ENCODE peak calls at places on chromosomes 5 and 9, in ten cellular contexts. W is naive thymus-derived CD8-positive, alpha-beta T cell; M is EH; X is KBM-7; L is HEK293T; Z is osteocyte; U is Right ventricle myocardium superior; E is posterior cingulate gyrus; V is left ventricle myocardium inferior; G is HS-27A. O is an unnamed sample.

GRCh38 chr5:669842-670395 is 23.2 kb downstream of the TPPP start:
- DNase-seq in U (peak; percentile 42), V (no peak), X (no peak), G (no peak), M (no peak), E (no peak), W (no peak), L (no peak), Z (no peak), O (no peak)

GRCh38 chr5:78361226-78361993 is 993 bp downstream of the SCAMP1 start:
- DNase-seq in L (peak; percentile 39), G (peak; percentile 5), Z (no peak), U (peak; percentile 46), E (no peak), W (no peak), V (peak; percentile 28), M (peak; percentile 62), X (peak; percentile 81), O (peak; percentile 28)

GRCh38 chr5:175542232-175542965 is 64.0 kb downstream of the SFXN1 start:
- DNase-seq in U (no peak), M (no peak), L (no peak), Z (no peak), E (no peak), X (peak; percentile 52), W (no peak), G (no peak), V (no peak), O (no peak)

GRCh38 chr5:124195416-124195815 is 551.0 kb downstream of the ZNF608 start:
- DNase-seq in E (no peak), U (no peak), Z (no peak), M (no peak), V (no peak), X (no peak), W (no peak), L (no peak), G (no peak), O (no peak)

GRCh38 chr9:79021084-79021483 is 550.7 kb upstream of the TLE4 start:
- DNase-seq in E (no peak), L (no peak), V (no peak), X (no peak), U (no peak), W (no peak), Z (no peak), G (no peak), M (no peak), O (no peak)

GRCh38 chr5:95261369-95262175 is 23.3 kb downstream of the MCTP1 start:
- DNase-seq in L (peak; percentile 27), M (peak; percentile 41), G (no peak), W (no peak), U (no peak), V (no peak), E (no peak), Z (no peak), X (peak; percentile 66), O (no peak)

GRCh38 chr5:132767150-132767549 is 9.9 kb downstream of the SEPTIN8 start:
- DNase-seq in V (no peak), U (no peak), Z (no peak), X (no peak), E (no peak), M (peak; percentile 27), W (no peak), G (no peak), L (no peak), O (no peak)

GRCh38 chr5:151420127-151420526 is 27.3 kb upstream of the SLC36A1 start:
- DNase-seq in X (no peak), V (no peak), E (no peak), Z (no peak), G (no peak), M (no peak), W (no peak), L (no peak), U (no peak), O (no peak)

GRCh38 chr9:76218868-76219462 is 175.3 kb downstream of the RFK start:
- DNase-seq in L (no peak), E (no peak), Z (no peak), G (no peak), U (no peak), M (peak; percentile 34), W (no peak), V (no peak), X (no peak), O (no peak)

GRCh38 chr5:54722846-54723433 is 205.4 kb downstream of the SNX18 start:
- DNase-seq in G (no peak), V (no peak), Z (no peak), M (peak; percentile 86), X (no peak), L (no peak), W (no peak), E (no peak), U (no peak), O (no peak)

GRCh38 chr5:96049398-96050272 is 88.0 kb upstream of the ELL2 start:
- DNase-seq in G (no peak), M (peak; percentile 95), E (no peak), W (no peak), V (no peak), U (no peak), X (no peak), L (no peak), Z (no peak), O (no peak)

GRCh38 chr9:37972346-37972745 is 68.4 kb upstream of the SLC25A51 start:
- DNase-seq in V (no peak), X (no peak), E (no peak), U (no peak), M (peak; percentile 22), G (no peak), L (no peak), Z (no peak), W (no peak), O (no peak)

GRCh38 chr9:132946624-132947295 is 2.3 kb upstream of the TSC1 start:
- DNase-seq in G (no peak), U (no peak), E (no peak), X (no peak), Z (no peak), V (no peak), L (no peak), M (peak; percentile 83), W (no peak), O (no peak)

GRCh38 chr5:61151893-61152292 is 10.4 kb downstream of the SMIM15 start:
- DNase-seq in G (no peak), L (no peak), E (no peak), V (no peak), X (no peak), U (no peak), Z (no peak), M (no peak), W (no peak), O (no peak)

GRCh38 chr9:589723-590122 is 251.8 kb upstream of the DMRT1 start:
- DNase-seq in G (no peak), Z (no peak), X (peak; percentile 56), E (no peak), V (no peak), M (peak; percentile 56), L (no peak), U (no peak), W (no peak), O (no peak)

GRCh38 chr9:77475641-77476473 is 172.3 kb downstream of the GNA14 start:
- DNase-seq in X (peak; percentile 10), W (peak; percentile 65), E (no peak), G (no peak), L (no peak), U (no peak), Z (no peak), V (no peak), M (peak; percentile 83), O (no peak)

GRCh38 chr5:74028406-74028805 is 402.4 kb downstream of the ARHGEF28 start:
- DNase-seq in G (no peak), U (no peak), Z (no peak), E (no peak), V (no peak), W (no peak), L (no peak), X (no peak), M (no peak), O (no peak)

GRCh38 chr5:88690619-88691560 is 192.1 kb downstream of the MEF2C start:
- DNase-seq in W (peak; percentile 71), M (peak; percentile 61), V (peak; percentile 66), X (peak; percentile 82), L (peak; percentile 75), E (peak; percentile 89), G (no peak), Z (no peak), U (peak; percentile 78), O (no peak)

GRCh38 chr5:72300590-72301339 is 19.3 kb downstream of the MRPS27 start:
- DNase-seq in G (no peak), V (no peak), M (no peak), U (no peak), E (no peak), W (no peak), X (no peak), L (no peak), Z (no peak), O (no peak)

GRCh38 chr5:173472164-173472563 is 143.9 kb upstream of the STC2 start:
- DNase-seq in V (peak; percentile 56), U (peak; percentile 59), E (peak; percentile 80), Z (no peak), W (no peak), M (peak; percentile 98), L (no peak), X (no peak), G (peak; percentile 72), O (no peak)

GRCh38 chr9:131197160-131197911 is 72.0 kb downstream of the NUP214 start:
- DNase-seq in Z (no peak), E (no peak), X (peak; percentile 46), W (no peak), G (no peak), L (no peak), U (no peak), V (no peak), M (no peak), O (no peak)

GRCh38 chr5:78964889-78965288 is 20.2 kb downstream of the ARSB start:
- DNase-seq in W (no peak), E (no peak), X (peak; percentile 66), V (no peak), Z (no peak), M (peak; percentile 74), L (peak; percentile 32), G (no peak), U (no peak), O (peak; percentile 19)

GRCh38 chr5:169336234-169336633 is 35.3 kb upstream of the SLIT3 start:
- DNase-seq in M (no peak), W (no peak), L (no peak), U (no peak), G (no peak), X (no peak), V (no peak), E (no peak), Z (no peak), O (no peak)

GRCh38 chr5:139413963-139414362 is 10.1 kb upstream of the SPATA24 start:
- DNase-seq in W (no peak), E (no peak), Z (no peak), M (no peak), L (no peak), G (no peak), V (no peak), X (no peak), U (no peak), O (no peak)

GRCh38 chr9:89639367-89639795 is 34.6 kb downstream of the GADD45G start:
- DNase-seq in U (peak; percentile 90), Z (no peak), L (no peak), W (no peak), E (peak; percentile 25), V (peak; percentile 85), M (no peak), X (no peak), G (no peak), O (no peak)

GRCh38 chr9:68552700-68553099 is 12.0 kb upstream of the TMEM252 start:
- DNase-seq in L (no peak), Z (no peak), G (no peak), U (no peak), M (peak; percentile 63), E (no peak), X (no peak), V (no peak), W (no peak), O (no peak)

GRCh38 chr9:71037521-71037920 is 83.9 kb downstream of the TRPM3 start:
- DNase-seq in M (no peak), U (no peak), W (no peak), E (no peak), Z (no peak), V (no peak), G (no peak), L (no peak), X (no peak), O (no peak)